ENCODE peak calls at places on chromosome 11, in four cellular contexts. I is fibroblast of lung, H is cardiac muscle cell, Y is kidney epithelial cell. C is an unnamed sample.

GRCh38 chr11:7595016-7595869 is 78.1 kb downstream of the CYB5R2 start:
- DNase-seq in H (peak), I (no peak), Y (no peak), C (no peak)

GRCh38 chr11:9688716-9689511 is 25.0 kb downstream of the SWAP70 start:
- DNase-seq in I (peak), H (peak), Y (peak), C (peak)

GRCh38 chr11:119831011-119831410 is 102.0 kb upstream of the NECTIN1 start:
- DNase-seq in Y (no peak), H (no peak), I (no peak), C (no peak)

GRCh38 chr11:118572914-118573550 is 823 bp downstream of the ARCN1 start:
- DNase-seq in Y (peak), I (peak), H (peak), C (peak)

GRCh38 chr11:42422094-42422493 is 889.7 kb upstream of the API5 start:
- DNase-seq in H (no peak), Y (no peak), I (peak), C (no peak)

GRCh38 chr11:77779935-77780334 is 40.6 kb downstream of the RSF1 start:
- DNase-seq in I (peak), H (peak), Y (no peak), C (no peak)

GRCh38 chr11:465896-466538 is 15.9 kb downstream of the PTDSS2 start:
- DNase-seq in H (no peak), Y (no peak), I (no peak), C (no peak)

GRCh38 chr11:102266111-102266510 is 51.2 kb upstream of the BIRC3 start:
- DNase-seq in I (no peak), Y (no peak), H (no peak), C (no peak)

GRCh38 chr11:9219572-9219971 is 45.6 kb downstream of the DENND5A start:
- DNase-seq in I (peak), Y (no peak), H (peak), C (no peak)

GRCh38 chr11:2178906-2179494 is 7.4 kb upstream of the TH start:
- DNase-seq in H (peak), Y (peak), I (peak), C (no peak)

GRCh38 chr11:2928605-2929510 is at the start of gene PHLDA2:
- DNase-seq in I (peak), H (peak), Y (no peak), C (peak)

GRCh38 chr11:14904745-14905103 is 12.7 kb upstream of the CYP2R1 start:
- DNase-seq in I (peak), Y (no peak), H (peak), C (peak)

GRCh38 chr11:119055901-119056300 is 1.1 kb downstream of the HYOU1 start:
- DNase-seq in I (peak), Y (no peak), H (peak), C (no peak)

GRCh38 chr11:133926466-133927246 is 30.1 kb downstream of the IGSF9B start:
- DNase-seq in I (no peak), Y (no peak), H (no peak), C (no peak)

GRCh38 chr11:88555829-88556202 is 218.3 kb upstream of the CTSC start:
- DNase-seq in H (peak), I (peak), Y (no peak), C (no peak)

GRCh38 chr11:70825893-70826540 is 426.4 kb downstream of the SHANK2 start:
- DNase-seq in H (no peak), I (no peak), Y (no peak), C (no peak)

GRCh38 chr11:100328626-100329340 is 358.3 kb upstream of the ARHGAP42 start:
- DNase-seq in H (no peak), I (peak), Y (no peak), C (no peak)

GRCh38 chr11:47408598-47409439 is 429 bp downstream of the SLC39A13 start:
- DNase-seq in H (peak), Y (peak), I (peak), C (no peak)

GRCh38 chr11:130369713-130370112 is 55.0 kb upstream of the ZBTB44 start:
- DNase-seq in H (no peak), Y (no peak), I (no peak), C (no peak)

GRCh38 chr11:130371004-130371590 is 56.4 kb upstream of the ZBTB44 start:
- DNase-seq in I (no peak), H (no peak), Y (no peak), C (peak)

GRCh38 chr11:130369141-130369691 is 54.5 kb upstream of the ZBTB44 start:
- DNase-seq in H (no peak), I (no peak), Y (no peak), C (no peak)
- TF ChIP-seq CTCF in H (no peak), I (no peak), Y (no peak), C (no peak)

DNA sequence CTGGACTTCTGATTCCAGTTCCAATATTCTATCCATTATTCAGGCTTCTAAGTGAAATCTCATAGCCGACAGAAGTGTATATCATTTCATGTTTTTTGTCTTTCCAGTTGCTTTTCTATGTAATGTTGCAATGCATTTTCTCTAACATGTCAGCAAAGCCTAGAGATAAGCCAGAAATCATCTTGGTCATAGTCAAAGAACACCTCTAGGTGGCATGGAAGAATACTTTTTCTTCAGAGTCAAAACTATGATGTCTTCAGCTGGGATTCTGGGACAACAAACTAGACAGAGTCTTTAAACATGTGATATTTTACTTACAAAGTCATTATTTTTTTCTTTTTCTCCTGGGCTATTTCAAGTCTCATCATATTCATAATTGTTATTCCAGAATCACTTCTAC is 4.4 kb downstream of the GAS2 start:
- DNase-seq in H (peak), I (no peak), Y (no peak), C (peak)
- TF ChIP-seq CTCF in H (peak), I (no peak), Y (peak), C (peak)

GRCh38 chr11:120912504-120912903 is 111.4 kb upstream of the TBCEL start:
- DNase-seq in Y (peak), H (peak), I (peak), C (peak)
- TF ChIP-seq CTCF in Y (peak), H (peak), I (peak), C (peak)

DNA sequence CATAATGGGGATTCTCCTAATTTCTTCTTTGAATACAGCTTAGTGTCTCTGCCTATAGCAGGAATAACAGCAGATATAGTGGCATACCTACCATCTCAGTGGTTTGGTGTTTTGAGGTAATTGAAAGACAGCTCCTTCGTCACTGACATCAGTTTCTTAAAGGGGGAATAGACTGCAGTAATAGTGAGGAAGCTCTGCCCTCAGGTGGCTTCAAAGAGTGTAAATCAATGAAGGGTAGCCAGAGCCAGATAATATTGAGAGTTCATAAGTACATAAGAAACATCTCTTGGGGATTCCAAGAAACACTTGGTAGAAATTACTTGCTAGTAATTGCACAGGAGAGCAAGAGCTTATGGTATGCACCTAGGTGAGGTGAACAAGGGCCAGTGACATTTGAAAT is 4.4 kb downstream of the OR6M1 start:
- DNase-seq in I (no peak), H (no peak), Y (no peak), C (no peak)
- TF ChIP-seq CTCF in I (no peak), H (no peak), Y (no peak), C (no peak)

GRCh38 chr11:38791346-38791961 is 2193.4 kb upstream of the RAG2 start:
- DNase-seq in H (peak), I (peak), Y (peak), C (peak)
- TF ChIP-seq CTCF in H (peak), I (peak), Y (peak), C (peak)

DNA sequence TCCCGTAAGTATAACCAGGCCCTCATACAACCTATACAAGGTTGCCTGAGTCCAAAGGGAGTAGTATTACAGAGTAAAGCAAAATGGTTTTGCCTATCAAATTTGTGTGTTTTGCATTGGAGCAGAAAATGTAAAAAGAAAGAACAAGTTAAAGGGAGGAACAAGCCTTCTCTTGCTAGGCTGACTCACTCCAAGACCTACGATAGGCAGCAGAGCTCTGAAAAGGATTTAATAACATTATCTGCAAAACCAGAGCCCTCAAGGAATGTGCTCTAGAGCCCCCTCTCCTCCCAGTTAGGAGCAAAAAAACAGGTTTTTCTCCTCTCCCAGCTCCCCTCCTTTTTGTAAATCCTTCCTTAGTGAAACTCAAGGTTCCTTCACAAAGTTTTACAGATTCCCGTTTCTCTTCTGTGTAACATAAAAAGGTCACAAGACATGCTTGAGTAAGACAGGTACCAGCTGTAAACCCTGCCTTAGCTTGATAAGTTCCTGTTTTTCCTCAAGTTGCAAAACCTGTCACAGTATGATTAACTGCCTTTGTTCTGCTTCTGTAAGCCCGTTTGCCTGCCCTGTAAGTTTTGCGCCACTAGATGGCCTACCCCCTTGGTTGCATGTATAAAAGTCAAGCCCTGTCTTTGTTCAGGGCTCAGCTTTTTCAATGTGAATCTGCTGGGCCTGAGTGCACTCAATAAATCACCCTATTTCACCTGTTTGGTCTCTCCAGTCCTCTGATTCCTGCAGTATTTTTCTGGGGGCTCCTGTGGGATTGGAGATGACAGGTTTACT is 498.2 kb downstream of the KCNA4 start:
- DNase-seq in Y (no peak), I (no peak), H (peak), C (no peak)
- TF ChIP-seq CTCF in Y (no peak), I (no peak), H (peak), C (peak)

GRCh38 chr11:74443071-74443864 is 24.1 kb downstream of the KCNE3 start:
- DNase-seq in Y (no peak), I (peak), H (peak), C (no peak)
- TF ChIP-seq CTCF in Y (peak), I (no peak), H (no peak), C (no peak)

DNA sequence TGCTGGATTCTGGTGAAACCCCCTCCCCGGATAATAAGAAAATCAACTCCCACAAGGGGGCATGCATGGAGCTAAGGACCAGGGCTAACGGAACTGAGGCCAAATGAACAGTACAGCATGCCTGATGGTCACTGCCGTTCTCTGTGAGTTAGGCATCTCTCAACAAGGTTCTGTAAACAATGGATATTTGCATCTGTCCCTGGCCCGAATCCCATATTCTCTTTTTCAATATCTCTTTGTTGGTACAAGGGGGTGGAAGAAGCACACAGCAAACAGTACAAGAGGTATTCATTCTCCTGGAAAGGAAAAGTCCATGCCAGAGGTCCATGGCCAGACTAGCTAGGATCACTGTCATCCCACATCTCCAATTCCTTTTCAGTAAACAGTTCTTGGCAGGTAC is 32.2 kb upstream of the APOA1 start:
- DNase-seq in H (no peak), Y (no peak), I (no peak), C (no peak)
- TF ChIP-seq CTCF in H (no peak), Y (no peak), I (no peak), C (no peak)

DNA sequence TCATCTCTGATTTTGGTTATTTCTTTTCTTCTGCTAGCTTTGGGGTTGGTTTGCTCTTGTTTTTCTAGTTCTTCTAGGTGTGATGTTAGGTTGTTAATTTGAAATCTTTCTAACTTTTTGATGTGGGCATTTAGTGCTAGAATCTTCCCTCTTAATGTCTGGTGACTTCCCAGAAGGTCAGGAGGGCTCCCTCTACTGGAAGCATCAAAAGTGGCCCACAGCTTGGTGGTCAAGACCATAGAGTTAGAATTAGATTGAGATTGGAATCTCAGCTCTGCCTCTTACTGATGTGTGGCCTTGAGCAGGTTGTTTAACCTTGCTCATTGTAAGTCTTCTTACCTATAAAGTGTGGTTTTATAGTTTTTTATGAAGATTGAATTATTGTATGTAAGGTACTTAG is 99.3 kb downstream of the FDX1 start:
- DNase-seq in H (peak), I (no peak), Y (no peak), C (no peak)
- TF ChIP-seq CTCF in H (peak), I (peak), Y (peak), C (peak)

GRCh38 chr11:127000291-127000968 is at the start of gene KIRREL3:
- DNase-seq in I (peak), Y (no peak), H (peak), C (no peak)

GRCh38 chr11:127006311-127006710 is 5.7 kb upstream of the KIRREL3 start:
- DNase-seq in I (peak), Y (no peak), H (no peak), C (no peak)

GRCh38 chr11:127000991-127001390 is 421 bp upstream of the KIRREL3 start:
- DNase-seq in H (no peak), Y (no peak), I (peak), C (no peak)

GRCh38 chr11:127002669-127003259 is 2.2 kb upstream of the KIRREL3 start:
- DNase-seq in H (no peak), Y (no peak), I (no peak), C (no peak)

GRCh38 chr11:127003260-127003981 is 2.9 kb upstream of the KIRREL3 start:
- DNase-seq in Y (no peak), I (peak), H (no peak), C (peak)
- TF ChIP-seq CTCF in Y (peak), I (peak), H (peak), C (peak)

C was measured in GM13977.